ENCODE peak calls at places on chromosomes 1 and 21, in nine cellular contexts. One of them, this sample, is unnamed.

GRCh38 chr21:17987328-17987727 is 168.2 kb upstream of the C21orf91 start:
- DNase-seq in AG08396: no peak
- DNase-seq in occipital lobe: no peak
- DNase-seq in NT2/D1: no peak
- DNase-seq in hypothalamus: no peak
- DNase-seq in HCEC 1CT: no peak
- DNase-seq in H7: no peak
- DNase-seq in NCI-H69: peak
- DNase-seq in ELF-1: no peak
- DNase-seq in this sample: no peak

GRCh38 chr1:116231752-116232151 is 120.6 kb downstream of the MAB21L3 start:
- DNase-seq in occipital lobe: no peak
- DNase-seq in NCI-H69: no peak
- DNase-seq in NT2/D1: no peak
- DNase-seq in H7: no peak
- DNase-seq in ELF-1: no peak
- DNase-seq in hypothalamus: no peak
- DNase-seq in AG08396: no peak
- DNase-seq in HCEC 1CT: no peak
- DNase-seq in this sample: no peak

GRCh38 chr1:162270016-162270415 is 106.6 kb downstream of the SPATA46 start:
- DNase-seq in hypothalamus: no peak
- DNase-seq in ELF-1: no peak
- DNase-seq in NCI-H69: no peak
- DNase-seq in H7: no peak
- DNase-seq in AG08396: no peak
- DNase-seq in occipital lobe: no peak
- DNase-seq in HCEC 1CT: no peak
- DNase-seq in NT2/D1: no peak
- DNase-seq in this sample: no peak

GRCh38 chr1:88519156-88519555 is 164.9 kb upstream of the PKN2 start:
- DNase-seq in AG08396: no peak
- DNase-seq in HCEC 1CT: no peak
- DNase-seq in NT2/D1: peak
- DNase-seq in NCI-H69: no peak
- DNase-seq in hypothalamus: no peak
- DNase-seq in H7: no peak
- DNase-seq in ELF-1: no peak
- DNase-seq in occipital lobe: no peak
- DNase-seq in this sample: no peak

GRCh38 chr1:192696082-192696481 is 60.1 kb downstream of the RGS13 start:
- DNase-seq in AG08396: no peak
- DNase-seq in NCI-H69: no peak
- DNase-seq in ELF-1: no peak
- DNase-seq in NT2/D1: no peak
- DNase-seq in HCEC 1CT: no peak
- DNase-seq in hypothalamus: no peak
- DNase-seq in H7: no peak
- DNase-seq in occipital lobe: no peak
- DNase-seq in this sample: no peak

GRCh38 chr1:232477728-232478127 is 152.2 kb downstream of the SIPA1L2 start:
- DNase-seq in H7: no peak
- DNase-seq in occipital lobe: no peak
- DNase-seq in NT2/D1: no peak
- DNase-seq in HCEC 1CT: peak
- DNase-seq in NCI-H69: peak
- DNase-seq in hypothalamus: no peak
- DNase-seq in ELF-1: no peak
- DNase-seq in AG08396: peak
- DNase-seq in this sample: no peak

GRCh38 chr1:91553196-91553595 is 52.5 kb downstream of the CDC7 start:
- DNase-seq in NCI-H69: no peak
- DNase-seq in AG08396: peak
- DNase-seq in occipital lobe: no peak
- DNase-seq in hypothalamus: no peak
- DNase-seq in ELF-1: peak
- DNase-seq in H7: no peak
- DNase-seq in NT2/D1: no peak
- DNase-seq in HCEC 1CT: peak
- DNase-seq in this sample: no peak

GRCh38 chr21:44375281-44375651 is 21.8 kb downstream of the TRPM2 start:
- DNase-seq in NT2/D1: no peak
- DNase-seq in hypothalamus: no peak
- DNase-seq in AG08396: no peak
- DNase-seq in NCI-H69: no peak
- DNase-seq in ELF-1: no peak
- DNase-seq in H7: no peak
- DNase-seq in HCEC 1CT: no peak
- DNase-seq in occipital lobe: no peak
- DNase-seq in this sample: no peak

GRCh38 chr1:92797297-92797696 is 12.4 kb upstream of the EVI5 start:
- DNase-seq in H7: no peak
- DNase-seq in occipital lobe: no peak
- DNase-seq in AG08396: no peak
- DNase-seq in hypothalamus: no peak
- DNase-seq in NCI-H69: no peak
- DNase-seq in ELF-1: no peak
- DNase-seq in HCEC 1CT: peak
- DNase-seq in NT2/D1: no peak
- DNase-seq in this sample: no peak

GRCh38 chr1:31984419-31985347 is 29.0 kb upstream of the KHDRBS1 start:
- DNase-seq in NT2/D1: no peak
- DNase-seq in NCI-H69: peak
- DNase-seq in HCEC 1CT: peak
- DNase-seq in hypothalamus: no peak
- DNase-seq in H7: no peak
- DNase-seq in AG08396: no peak
- DNase-seq in ELF-1: no peak
- DNase-seq in occipital lobe: no peak
- DNase-seq in this sample: no peak

GRCh38 chr21:20661745-20662470 is 336.3 kb upstream of the NCAM2 start:
- DNase-seq in NCI-H69: peak
- DNase-seq in AG08396: no peak
- DNase-seq in occipital lobe: no peak
- DNase-seq in hypothalamus: no peak
- DNase-seq in NT2/D1: peak
- DNase-seq in ELF-1: peak
- DNase-seq in H7: peak
- DNase-seq in HCEC 1CT: no peak
- DNase-seq in this sample: peak

GRCh38 chr1:36134805-36135339 is 9.8 kb upstream of the COL8A2 start:
- DNase-seq in occipital lobe: no peak
- DNase-seq in NCI-H69: peak
- DNase-seq in ELF-1: peak
- DNase-seq in NT2/D1: peak
- DNase-seq in H7: peak
- DNase-seq in hypothalamus: no peak
- DNase-seq in AG08396: peak
- DNase-seq in HCEC 1CT: no peak
- DNase-seq in this sample: peak

GRCh38 chr1:93585059-93585966 is 96.3 kb downstream of the BCAR3 start:
- DNase-seq in hypothalamus: no peak
- DNase-seq in H7: no peak
- DNase-seq in ELF-1: no peak
- DNase-seq in NCI-H69: peak
- DNase-seq in AG08396: peak
- DNase-seq in HCEC 1CT: no peak
- DNase-seq in NT2/D1: no peak
- DNase-seq in occipital lobe: no peak
- DNase-seq in this sample: no peak

GRCh38 chr21:42746593-42747266 is 93.3 kb downstream of the PDE9A start:
- DNase-seq in NCI-H69: no peak
- DNase-seq in hypothalamus: no peak
- DNase-seq in NT2/D1: no peak
- DNase-seq in occipital lobe: no peak
- DNase-seq in ELF-1: peak
- DNase-seq in AG08396: no peak
- DNase-seq in HCEC 1CT: no peak
- DNase-seq in H7: peak
- DNase-seq in this sample: no peak